ENCODE peak calls at places on chromosome 3, in eight cellular contexts. P is left ventricle myocardium inferior, M is WTC11, Y is iPS-NIHi11, F is EH, O is islet precursor cell, U is NCI-H2171 treated with DMSO at 0.1 percent for 48 hours, R is upper lobe of right lung. T is an unnamed sample.
A peak's percentile ranks its signal among the peaks of the same experiment; 100 is the strongest.

GRCh38 chr3:62500556-62501294 is 127.4 kb upstream of the FEZF2 start:
- DNase-seq in R (no peak), P (no peak), O (peak; percentile 62), Y (peak; percentile 41), F (no peak), U (no peak), M (peak; percentile 19), T (no peak)

GRCh38 chr3:134567605-134568004 is 81.7 kb downstream of the CEP63 start:
- DNase-seq in R (no peak), M (no peak), P (no peak), Y (no peak), F (no peak), U (no peak), O (no peak), T (no peak)

GRCh38 chr3:45943207-45943846 is at the start of gene CXCR6:
- DNase-seq in F (peak; percentile 14), O (no peak), P (no peak), M (no peak), U (no peak), Y (no peak), R (no peak), T (no peak)

GRCh38 chr3:38582941-38583645 is 66.4 kb downstream of the SCN5A start:
- DNase-seq in F (no peak), R (peak; percentile 57), Y (no peak), U (no peak), O (peak; percentile 34), M (no peak), P (no peak), T (no peak)

GRCh38 chr3:71254658-71255057 is 328.9 kb downstream of the FOXP1 start:
- DNase-seq in M (no peak), P (no peak), R (no peak), O (no peak), F (peak; percentile 61), U (no peak), Y (no peak), T (no peak)

GRCh38 chr3:55608266-55608937 is 121.3 kb upstream of the WNT5A start:
- DNase-seq in F (no peak), P (no peak), O (peak; percentile 43), R (no peak), M (no peak), Y (no peak), U (no peak), T (no peak)

GRCh38 chr3:37902674-37903073 is 41.0 kb downstream of the CTDSPL start:
- DNase-seq in Y (no peak), P (no peak), F (no peak), O (no peak), M (no peak), R (no peak), U (no peak), T (no peak)

GRCh38 chr3:180267202-180267843 is 230.6 kb upstream of the PEX5L start:
- DNase-seq in R (no peak), O (no peak), Y (no peak), F (no peak), P (no peak), U (no peak), M (no peak), T (no peak)

GRCh38 chr3:160395297-160395696 is 3.7 kb downstream of the IFT80 start:
- DNase-seq in F (peak; percentile 86), M (no peak), R (no peak), O (peak; percentile 55), U (no peak), Y (peak; percentile 11), P (no peak), T (no peak)

GRCh38 chr3:132318451-132318850 is 1.2 kb downstream of the ACP3 start:
- DNase-seq in O (no peak), F (no peak), P (no peak), Y (no peak), U (no peak), R (no peak), M (no peak), T (no peak)

GRCh38 chr3:5442106-5442785 is 254.7 kb downstream of the EDEM1 start:
- DNase-seq in M (no peak), Y (no peak), R (no peak), U (no peak), F (no peak), O (no peak), P (no peak), T (no peak)

GRCh38 chr3:161336661-161337060 is 34.7 kb downstream of the SPTSSB start:
- DNase-seq in P (no peak), R (no peak), O (no peak), F (no peak), M (no peak), U (no peak), Y (no peak), T (no peak)

GRCh38 chr3:147119346-147119745 is 287.0 kb downstream of the ZIC4 start:
- DNase-seq in R (no peak), Y (no peak), O (no peak), F (no peak), P (no peak), U (no peak), M (no peak), T (no peak)

GRCh38 chr3:32872487-32873382 is 54.9 kb downstream of the TRIM71 start:
- DNase-seq in Y (no peak), O (no peak), F (peak; percentile 62), U (no peak), M (no peak), R (peak; percentile 80), P (no peak), T (peak; percentile 92)

T was measured in prostate gland.